ENCODE peak calls at places on chromosomes 3 and 15, in nine cellular contexts. Q is progenitor cell of endocrine pancreas, C is upper lobe of right lung, I is endodermal cell, H is astrocyte, U is pancreas, Y is GM20000, P is HFF-Myc, F is endothelial cell. L is an unnamed sample.

GRCh38 chr3:190319660-190320059 is 2.6 kb downstream of the CLDN1 start:
- DNase-seq in C (no peak), Q (no peak), U (peak), Y (no peak), P (no peak), H (no peak), I (no peak), F (no peak), L (no peak)

GRCh38 chr15:82845686-82846085 is 36.3 kb downstream of the WHAMM start:
- DNase-seq in H (no peak), F (no peak), Q (no peak), P (no peak), U (no peak), Y (no peak), C (no peak), I (no peak), L (no peak)

GRCh38 chr15:39142500-39142899 is 438.4 kb upstream of the THBS1 start:
- DNase-seq in C (no peak), F (no peak), U (no peak), Y (no peak), H (no peak), Q (no peak), P (no peak), I (no peak), L (no peak)

GRCh38 chr15:67149859-67150824 is 84.7 kb downstream of the SMAD3 start:
- DNase-seq in Y (peak), F (peak), H (peak), I (peak), U (peak), C (no peak), P (peak), Q (no peak), L (peak)

GRCh38 chr3:125043599-125044151 is 12.1 kb downstream of the HEG1 start:
- DNase-seq in P (no peak), F (no peak), Y (no peak), U (no peak), I (peak), H (no peak), C (no peak), Q (no peak), L (no peak)

GRCh38 chr15:59521443-59521842 is 83.5 kb downstream of the FAM81A start:
- DNase-seq in F (no peak), C (no peak), Q (no peak), P (no peak), Y (no peak), H (no peak), U (no peak), I (no peak), L (no peak)

GRCh38 chr3:190175490-190175889 is 54.8 kb upstream of the P3H2 start:
- DNase-seq in F (no peak), I (no peak), Q (no peak), U (no peak), H (peak), P (no peak), C (no peak), Y (no peak), L (no peak)

GRCh38 chr3:54951405-54951804 is 23.5 kb upstream of the LRTM1 start:
- DNase-seq in F (peak), Q (peak), C (peak), I (peak), Y (no peak), U (peak), H (peak), P (peak), L (peak)

GRCh38 chr3:194623449-194624290 is 9.5 kb downstream of the TMEM44 start:
- DNase-seq in Q (no peak), Y (no peak), C (no peak), F (no peak), H (no peak), I (peak), U (no peak), P (no peak), L (no peak)

GRCh38 chr15:82263350-82263749 is 732 bp downstream of the SAXO2 start:
- DNase-seq in U (no peak), F (no peak), C (no peak), Y (no peak), P (no peak), Q (no peak), I (peak), H (no peak), L (no peak)

GRCh38 chr15:99324082-99324620 is 72.9 kb downstream of the LRRC28 start:
- DNase-seq in I (no peak), Q (no peak), U (no peak), C (no peak), P (peak), H (peak), Y (peak), F (no peak), L (no peak)

GRCh38 chr3:23567917-23568316 is 237.8 kb upstream of the UBE2E1 start:
- DNase-seq in Q (no peak), H (peak), P (peak), C (no peak), Y (no peak), I (no peak), F (no peak), U (no peak), L (no peak)

GRCh38 chr15:48501208-48501607 is 144.3 kb downstream of the FBN1 start:
- DNase-seq in H (no peak), P (no peak), Q (no peak), F (no peak), U (no peak), I (no peak), Y (no peak), C (no peak), L (no peak)

GRCh38 chr3:187667526-187667925 is 2.7 kb downstream of the SST start:
- DNase-seq in I (no peak), Q (no peak), H (no peak), P (no peak), F (no peak), Y (no peak), C (no peak), U (no peak), L (no peak)

GRCh38 chr3:86998551-86998950 is 7.6 kb upstream of the VGLL3 start:
- DNase-seq in F (no peak), Y (no peak), C (no peak), P (no peak), Q (no peak), U (no peak), H (no peak), I (no peak), L (no peak)

GRCh38 chr15:31508656-31509055 is 182.0 kb downstream of the KLF13 start:
- DNase-seq in Q (no peak), F (no peak), U (no peak), C (no peak), P (no peak), Y (no peak), H (no peak), I (no peak), L (no peak)

GRCh38 chr15:71781179-71781964 is 29.0 kb upstream of the NR2E3 start:
- DNase-seq in Q (no peak), I (no peak), P (no peak), H (peak), C (no peak), U (no peak), F (no peak), Y (peak), L (no peak)

GRCh38 chr3:4528802-4529201 is 35.7 kb downstream of the ITPR1 start:
- DNase-seq in C (no peak), I (no peak), U (no peak), Y (no peak), Q (no peak), F (no peak), H (no peak), P (no peak), L (no peak)

GRCh38 chr3:189827108-189827507 is 195.9 kb downstream of the TP63 start:
- DNase-seq in F (no peak), Q (no peak), U (no peak), P (no peak), C (no peak), Y (no peak), I (no peak), H (peak), L (no peak)

GRCh38 chr15:40539030-40539429 is 25.8 kb downstream of the CCDC32 start:
- DNase-seq in Q (no peak), P (no peak), C (no peak), I (no peak), U (no peak), F (no peak), Y (no peak), H (no peak), L (peak)

GRCh38 chr3:183555541-183556081 is at the start of gene KLHL6:
- DNase-seq in Q (no peak), U (no peak), Y (peak), I (peak), P (no peak), H (no peak), C (peak), F (peak), L (no peak)

GRCh38 chr3:107235923-107236315 is 141.3 kb upstream of the CCDC54 start:
- DNase-seq in Q (peak), Y (peak), C (no peak), H (peak), I (peak), P (peak), F (peak), U (no peak), L (peak)

GRCh38 chr3:51706788-51707731 is at the start of gene GRM2:
- DNase-seq in C (peak), I (peak), H (peak), Y (no peak), U (peak), F (peak), P (peak), Q (peak), L (peak)

GRCh38 chr15:62506217-62506805 is 341.2 kb upstream of the C2CD4B start:
- DNase-seq in C (no peak), U (no peak), Y (no peak), H (peak), F (no peak), Q (no peak), I (peak), P (no peak), L (no peak)

GRCh38 chr15:43325039-43325438 is 5.3 kb downstream of the LCMT2 start:
- DNase-seq in F (no peak), Q (no peak), P (no peak), H (no peak), C (no peak), U (no peak), I (no peak), Y (no peak), L (no peak)

GRCh38 chr3:51796859-51797258 is 17.8 kb upstream of the IQCF6 start:
- DNase-seq in P (no peak), F (no peak), C (no peak), U (no peak), Y (no peak), H (no peak), Q (no peak), I (no peak), L (no peak)

GRCh38 chr3:34394978-34395748 is 596.7 kb downstream of the PDCD6IP start:
- DNase-seq in U (no peak), Q (no peak), F (no peak), I (peak), Y (no peak), C (peak), H (no peak), P (no peak), L (no peak)

GRCh38 chr3:141877911-141878310 is 1.5 kb downstream of the ATP1B3 start:
- DNase-seq in F (no peak), Y (no peak), H (peak), C (no peak), P (no peak), Q (no peak), U (no peak), I (no peak), L (no peak)

GRCh38 chr3:87792532-87793321 is 266.1 kb downstream of the CGGBP1 start:
- DNase-seq in I (peak), P (no peak), Q (peak), F (peak), U (peak), H (no peak), C (peak), Y (no peak), L (peak)

GRCh38 chr3:188021502-188022040 is 132.4 kb upstream of the LPP start:
- DNase-seq in P (peak), C (no peak), U (no peak), F (no peak), I (no peak), H (peak), Q (no peak), Y (no peak), L (no peak)

GRCh38 chr15:85380860-85381535 is 595 bp downstream of the AKAP13 start:
- DNase-seq in H (peak), F (no peak), Q (peak), Y (peak), U (peak), C (peak), P (no peak), I (no peak), L (peak)

GRCh38 chr3:116433552-116433951 is 11.7 kb downstream of the LSAMP start:
- DNase-seq in Q (no peak), Y (no peak), I (no peak), F (no peak), P (no peak), C (no peak), H (no peak), U (no peak), L (no peak)

GRCh38 chr15:29682361-29682760 is 139.9 kb downstream of the TJP1 start:
- DNase-seq in U (no peak), I (no peak), F (no peak), H (no peak), C (no peak), Y (no peak), P (no peak), Q (no peak), L (no peak)

GRCh38 chr3:120450914-120451669 is at the start of gene FSTL1:
- DNase-seq in Y (peak), I (peak), P (no peak), F (peak), C (peak), Q (peak), H (peak), U (peak), L (peak)

GRCh38 chr3:133644768-133645167 is 17.0 kb downstream of the TOPBP1 start:
- DNase-seq in P (peak), C (no peak), H (peak), Y (no peak), Q (no peak), F (no peak), I (no peak), U (no peak), L (no peak)

GRCh38 chr15:50424066-50424890 is at the start of gene USP8:
- DNase-seq in Y (peak), H (peak), U (peak), I (peak), F (peak), C (peak), P (peak), Q (peak), L (peak)

GRCh38 chr3:43413676-43414368 is 127.5 kb downstream of the SNRK start:
- DNase-seq in C (no peak), Q (no peak), U (no peak), F (peak), Y (no peak), I (no peak), H (no peak), P (no peak), L (peak)

GRCh38 chr3:16401273-16401672 is 112.2 kb downstream of the RFTN1 start:
- DNase-seq in Y (no peak), U (no peak), P (no peak), H (no peak), Q (no peak), I (no peak), C (no peak), F (no peak), L (no peak)

GRCh38 chr15:48631191-48631770 is 14.2 kb downstream of the FBN1 start:
- DNase-seq in H (no peak), Q (no peak), Y (no peak), P (no peak), F (no peak), I (peak), U (no peak), C (no peak), L (no peak)

GRCh38 chr3:32975891-32976290 is 24.4 kb downstream of the CCR4 start:
- DNase-seq in C (no peak), Q (no peak), Y (no peak), I (no peak), P (no peak), U (no peak), F (no peak), H (no peak), L (no peak)
- TF ChIP-seq CTCF in C (no peak), Q (no peak), Y (no peak), I (no peak), P (no peak), U (no peak), F (no peak), H (no peak), L (no peak)

DNA sequence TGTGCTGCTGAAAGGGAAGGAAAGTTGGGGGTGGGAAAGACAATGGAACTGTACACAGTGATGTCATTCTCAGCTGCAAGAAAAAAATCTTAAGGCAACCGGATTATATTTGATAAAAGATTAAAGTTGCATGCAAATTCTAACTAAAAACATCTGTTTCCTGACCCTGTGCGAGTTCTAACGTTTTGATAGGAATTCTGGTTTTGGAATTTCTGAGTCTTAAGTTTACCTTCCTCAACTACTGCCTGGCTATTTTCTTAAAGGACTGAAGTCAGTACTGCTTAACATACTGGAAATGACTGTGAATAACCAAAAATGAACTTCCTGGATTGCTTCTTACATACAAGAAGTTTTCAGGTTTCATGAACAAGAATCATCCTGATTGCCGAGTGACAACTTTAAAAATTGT is 115.6 kb downstream of the SLC25A26 start:
- DNase-seq in P (peak), Y (no peak), C (no peak), I (no peak), Q (no peak), H (peak), F (no peak), U (no peak), L (no peak)
- TF ChIP-seq CTCF in P (no peak), Y (no peak), C (no peak), I (no peak), Q (no peak), H (no peak), F (no peak), U (no peak), L (no peak)

GRCh38 chr3:28077566-28077965 is 163.9 kb upstream of the CMC1 start:
- DNase-seq in H (peak), P (no peak), F (peak), C (peak), U (peak), Q (no peak), Y (no peak), I (peak), L (peak)
- TF ChIP-seq CTCF in H (no peak), P (no peak), F (no peak), C (peak), U (no peak), Q (no peak), Y (no peak), I (no peak), L (no peak)

GRCh38 chr3:146818866-146819265 is 213.7 kb upstream of the PLSCR5 start:
- DNase-seq in H (no peak), F (no peak), U (no peak), Y (no peak), P (no peak), Q (no peak), C (no peak), I (no peak), L (no peak)

GRCh38 chr3:146813496-146813895 is 208.3 kb upstream of the PLSCR5 start:
- DNase-seq in P (no peak), H (peak), Q (no peak), U (no peak), F (no peak), Y (no peak), C (no peak), I (no peak), L (no peak)

GRCh38 chr3:146818301-146818700 is 213.2 kb upstream of the PLSCR5 start:
- DNase-seq in Q (no peak), U (no peak), Y (no peak), F (no peak), H (no peak), C (no peak), P (no peak), I (no peak), L (no peak)

GRCh38 chr3:146814601-146815315 is 209.6 kb upstream of the PLSCR5 start:
- DNase-seq in Q (no peak), Y (no peak), F (no peak), I (no peak), U (no peak), C (no peak), P (no peak), H (peak), L (no peak)

GRCh38 chr3:146817705-146818104 is 212.6 kb upstream of the PLSCR5 start:
- DNase-seq in H (peak), U (no peak), C (no peak), P (no peak), Q (no peak), F (no peak), Y (no peak), I (no peak), L (no peak)
- TF ChIP-seq CTCF in H (peak), U (no peak), C (no peak), P (peak), Q (peak), F (no peak), Y (no peak), I (peak), L (no peak)

DNA sequence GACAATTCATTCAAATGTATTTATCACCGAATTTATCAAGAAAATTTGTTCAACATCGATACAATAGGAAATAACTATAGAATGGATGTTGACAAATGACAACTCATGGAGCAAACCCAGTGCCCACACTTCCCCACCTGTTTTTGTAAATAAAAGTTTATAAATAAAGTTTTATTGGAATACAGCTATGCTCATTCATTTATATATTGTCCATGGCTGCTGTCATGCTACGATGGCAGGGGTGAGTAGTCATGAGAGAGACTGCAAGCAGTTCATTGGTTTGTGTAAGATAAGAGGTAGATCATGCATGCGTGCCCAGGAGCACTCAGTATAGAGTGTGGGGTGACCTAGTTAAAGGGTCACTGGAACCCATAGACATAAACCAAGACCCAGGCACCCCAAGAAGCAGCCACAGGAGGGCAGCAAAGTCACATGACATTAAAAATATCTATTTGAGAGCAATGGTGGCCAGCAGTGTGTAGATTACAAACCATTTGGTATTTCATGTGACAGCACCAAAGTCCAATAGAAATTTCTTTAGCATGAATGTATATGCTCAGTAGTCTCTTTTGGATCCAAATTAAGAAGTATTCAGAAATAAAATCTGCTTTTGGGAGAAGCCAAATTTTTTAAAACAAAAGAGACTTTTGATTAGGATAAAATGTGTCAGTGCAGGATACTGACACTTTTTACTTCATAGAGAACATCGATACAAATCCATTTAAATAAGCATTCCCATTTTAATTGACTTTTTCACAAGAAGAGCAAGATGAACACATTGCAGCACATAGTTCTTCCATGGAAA is 794.8 kb downstream of the MCTP2 start:
- DNase-seq in P (peak), H (no peak), F (peak), C (no peak), Y (peak), I (peak), U (no peak), Q (peak), L (peak)
- TF ChIP-seq CTCF in P (peak), H (peak), F (peak), C (peak), Y (no peak), I (peak), U (no peak), Q (peak), L (peak)

GRCh38 chr15:58066042-58066867 is 744 bp upstream of the ALDH1A2 start:
- DNase-seq in U (peak), Q (peak), H (no peak), C (peak), F (peak), P (peak), Y (peak), I (peak), L (peak)
- TF ChIP-seq CTCF in U (peak), Q (peak), H (peak), C (peak), F (peak), P (peak), Y (peak), I (peak), L (peak)

L was measured in nephron progenitor cell.